ENCODE peak calls at places on chromosome 7, in four cellular contexts. Q is GM23338, R is neural crest cell, T is fibroblast of mammary gland. P is an unnamed sample.

GRCh38 chr7:17564678-17565209 is 266.3 kb downstream of the AHR start:
- DNase-seq in T (peak; percentile 81), Q (no peak), R (no peak), P (no peak)

GRCh38 chr7:127383123-127383835 is 9.2 kb downstream of the ZNF800 start:
- DNase-seq in T (peak; percentile 48), R (no peak), Q (peak; percentile 19), P (no peak)

GRCh38 chr7:44461387-44461786 is 29.1 kb downstream of the NUDCD3 start:
- DNase-seq in Q (no peak), T (peak; percentile 79), R (no peak), P (no peak)

GRCh38 chr7:108839091-108839490 is 269.4 kb downstream of the DNAJB9 start:
- DNase-seq in T (peak; percentile 4), Q (no peak), R (no peak), P (no peak)

GRCh38 chr7:12927635-12928434 is 240.4 kb downstream of the ARL4A start:
- DNase-seq in T (no peak), Q (no peak), R (no peak), P (no peak)

GRCh38 chr7:55534916-55535636 is 37.2 kb downstream of the VOPP1 start:
- DNase-seq in Q (no peak), T (no peak), R (no peak), P (no peak)

GRCh38 chr7:150811-151221 is 41.6 kb upstream of the FAM20C start:
- DNase-seq in R (no peak), T (peak; percentile 86), Q (no peak), P (no peak)

GRCh38 chr7:131554880-131555516 is 1.4 kb downstream of the PODXL start:
- DNase-seq in Q (no peak), T (no peak), R (no peak), P (no peak)

GRCh38 chr7:82444220-82445049 is 858 bp upstream of the CACNA2D1 start:
- DNase-seq in Q (peak; percentile 60), T (no peak), R (peak; percentile 2), P (no peak)

GRCh38 chr7:44965441-44965903 is 13.3 kb downstream of the MYO1G start:
- DNase-seq in R (no peak), Q (no peak), T (no peak), P (no peak)

GRCh38 chr7:143360788-143361551 is 1.5 kb downstream of the FAM131B start:
- DNase-seq in T (no peak), Q (peak; percentile 74), R (no peak), P (no peak)

GRCh38 chr7:92706563-92706962 is 116.4 kb upstream of the FAM133B start:
- DNase-seq in T (no peak), Q (no peak), R (no peak), P (no peak)

GRCh38 chr7:97005764-97006145 is 402 bp downstream of the DLX6 start:
- DNase-seq in R (no peak), T (no peak), Q (no peak), P (no peak)

GRCh38 chr7:18873674-18874341 is 243.6 kb downstream of the TWIST1 start:
- DNase-seq in T (peak; percentile 75), Q (peak; percentile 77), R (no peak), P (no peak)

GRCh38 chr7:28536259-28536658 is 123.9 kb downstream of the CREB5 start:
- DNase-seq in R (peak; percentile 5), Q (peak; percentile 88), T (peak; percentile 71), P (no peak)

GRCh38 chr7:55431898-55432297 is 66.8 kb downstream of the LANCL2 start:
- DNase-seq in T (no peak), Q (no peak), R (no peak), P (no peak)

GRCh38 chr7:143003393-143004051 is 23.4 kb downstream of the OR9A2 start:
- DNase-seq in R (peak; percentile 12), Q (peak; percentile 65), T (peak; percentile 66), P (no peak)

GRCh38 chr7:55127622-55128081 is 108.8 kb downstream of the EGFR start:
- DNase-seq in Q (no peak), T (peak; percentile 89), R (no peak), P (no peak)

GRCh38 chr7:107924841-107925490 is 34.0 kb downstream of the DLD start:
- DNase-seq in R (no peak), T (no peak), Q (no peak), P (no peak)

GRCh38 chr7:41769162-41769561 is 66.3 kb upstream of the INHBA start:
- DNase-seq in R (no peak), T (no peak), Q (no peak), P (no peak)

GRCh38 chr7:30851651-30852359 is 59.8 kb upstream of the AQP1 start:
- DNase-seq in Q (peak; percentile 13), T (peak; percentile 40), R (no peak), P (peak; percentile 27)

GRCh38 chr7:21639206-21639868 is 96.5 kb downstream of the DNAH11 start:
- DNase-seq in Q (no peak), R (no peak), T (no peak), P (no peak)

GRCh38 chr7:20786779-20787651 is at the start of gene SP8:
- DNase-seq in R (peak; percentile 71), Q (peak; percentile 90), T (peak; percentile 11), P (peak; percentile 24)

GRCh38 chr7:128137096-128137655 is 103.9 kb upstream of the LEP start:
- DNase-seq in T (peak; percentile 44), R (no peak), Q (no peak), P (no peak)

GRCh38 chr7:140597425-140597949 is 43.1 kb downstream of the DENND2A start:
- DNase-seq in R (no peak), T (no peak), Q (no peak), P (no peak)

GRCh38 chr7:93902777-93903423 is 3.5 kb upstream of the GNGT1 start:
- DNase-seq in T (peak; percentile 74), Q (peak; percentile 75), R (no peak), P (no peak)

GRCh38 chr7:20784311-20785210 is 2.1 kb downstream of the SP8 start:
- DNase-seq in T (peak; percentile 8), R (no peak), Q (peak; percentile 79), P (no peak)

GRCh38 chr7:80078159-80078731 is 56.4 kb upstream of the GNAI1 start:
- DNase-seq in R (no peak), Q (no peak), T (peak; percentile 66), P (no peak)

GRCh38 chr7:19079066-19079465 is 38.4 kb downstream of the TWIST1 start:
- DNase-seq in R (no peak), Q (no peak), T (peak; percentile 59), P (no peak)

GRCh38 chr7:30528779-30529178 is 24.1 kb upstream of the GGCT start:
- DNase-seq in R (no peak), Q (no peak), T (no peak), P (no peak)

GRCh38 chr7:96826089-96826488 is 116.4 kb upstream of the SEM1 start:
- DNase-seq in T (no peak), Q (no peak), R (no peak), P (no peak)

GRCh38 chr7:613442-614140 is 93.9 kb upstream of the PDGFA start:
- DNase-seq in T (no peak), R (no peak), Q (no peak), P (no peak)

GRCh38 chr7:54947266-54947665 is 71.6 kb upstream of the EGFR start:
- DNase-seq in T (no peak), Q (no peak), R (no peak), P (no peak)

GRCh38 chr7:108836246-108836645 is 266.6 kb downstream of the DNAJB9 start:
- DNase-seq in R (no peak), Q (no peak), T (peak; percentile 2), P (no peak)

GRCh38 chr7:151212626-151213025 is 2.3 kb upstream of the H2BK1 start:
- DNase-seq in Q (no peak), T (no peak), R (no peak), P (no peak)
- TF ChIP-seq CTCF in Q (no peak), T (no peak), R (no peak), P (no peak)

DNA sequence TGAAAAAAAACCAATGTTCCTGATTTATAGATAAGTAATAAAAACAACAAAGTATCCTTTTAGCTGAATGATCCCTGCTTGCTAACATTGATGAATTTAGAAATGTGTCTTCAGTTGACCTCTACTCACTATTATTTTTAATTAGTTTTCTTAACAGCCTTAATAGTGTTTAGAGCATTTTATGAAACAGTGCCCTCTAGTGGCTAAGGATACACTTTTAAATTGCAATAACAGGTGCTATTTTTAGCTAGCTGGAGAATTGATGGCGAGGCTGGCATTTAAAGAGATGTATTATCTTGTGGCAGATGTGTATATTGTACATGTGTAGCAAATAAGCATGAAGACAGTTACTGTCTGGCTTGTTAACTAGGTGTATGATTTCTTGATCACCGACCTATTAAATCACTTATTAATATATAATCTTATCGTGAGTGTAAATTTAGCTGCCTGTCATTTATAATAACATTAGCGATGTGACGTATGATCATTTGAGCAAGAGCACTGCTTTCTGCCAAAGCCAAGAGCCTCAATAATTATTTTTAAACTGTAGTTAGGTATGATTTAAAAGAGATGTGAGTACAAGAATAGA is 451.9 kb downstream of the DPP6 start:
- DNase-seq in T (peak; percentile 34), R (no peak), Q (peak; percentile 68), P (no peak)
- TF ChIP-seq CTCF in T (peak; percentile 44), R (peak; percentile 84), Q (no peak), P (peak; percentile 52)

GRCh38 chr7:8058322-8058721 is 89.7 kb downstream of the GLCCI1 start:
- DNase-seq in R (no peak), T (no peak), Q (no peak), P (no peak)
- TF ChIP-seq CTCF in R (no peak), T (no peak), Q (no peak), P (no peak)

GRCh38 chr7:66896441-66896840 is 24.6 kb upstream of the TMEM248 start:
- DNase-seq in R (no peak), T (no peak), Q (no peak), P (no peak)

GRCh38 chr7:66899552-66900280 is 21.3 kb upstream of the TMEM248 start:
- DNase-seq in T (no peak), R (no peak), Q (no peak), P (no peak)

GRCh38 chr7:66894463-66895080 is 26.5 kb upstream of the TMEM248 start:
- DNase-seq in R (no peak), T (peak; percentile 43), Q (peak; percentile 81), P (no peak)
- TF ChIP-seq CTCF in R (peak; percentile 29), T (no peak), Q (peak; percentile 66), P (peak; percentile 23)

GRCh38 chr7:11831383-11831726 is 643 bp downstream of the THSD7A start:
- DNase-seq in Q (peak; percentile 15), R (no peak), T (peak; percentile 2), P (no peak)

GRCh38 chr7:11830582-11831382 is 1.2 kb downstream of the THSD7A start:
- DNase-seq in R (no peak), T (peak; percentile 13), Q (peak; percentile 19), P (peak; percentile 47)

GRCh38 chr7:11831727-11832495 is at the start of gene THSD7A:
- DNase-seq in Q (peak; percentile 71), R (peak; percentile 55), T (peak; percentile 3), P (peak; percentile 64)

GRCh38 chr7:11833431-11833830 is 1.4 kb upstream of the THSD7A start:
- DNase-seq in Q (no peak), T (no peak), R (no peak), P (no peak)

GRCh38 chr7:11835260-11835659 is 3.3 kb upstream of the THSD7A start:
- DNase-seq in T (no peak), R (no peak), Q (peak; percentile 56), P (no peak)
- TF ChIP-seq CTCF in T (peak; percentile 20), R (peak; percentile 69), Q (peak; percentile 63), P (peak; percentile 41)

GRCh38 chr7:27184342-27185012 is 555 bp downstream of the HOXA11 start:
- DNase-seq in R (no peak), Q (peak; percentile 76), T (peak; percentile 44), P (peak; percentile 38)
- TF ChIP-seq CTCF in R (no peak), Q (no peak), T (no peak), P (no peak)